ENCODE peak calls at places on chromosomes 7 and 10, in eight cellular contexts. M is right cardiac atrium; H is kidney epithelial cell; A is MM.1S; I is epithelial cell of proximal tubule; N is CD8-positive, alpha-beta memory T cell; G is foreskin fibroblast; Y is BJ. C is an unnamed sample.

GRCh38 chr10:45419673-45420020 is 45.6 kb downstream of the ALOX5 start:
- DNase-seq in M (no peak), H (no peak), A (no peak), I (no peak), N (no peak), G (no peak), Y (no peak), C (no peak)

GRCh38 chr7:767580-767940 is 40.5 kb upstream of the PRKAR1B start:
- DNase-seq in M (no peak), H (peak; percentile 80), A (no peak), I (no peak), N (no peak), G (no peak), Y (no peak), C (no peak)

GRCh38 chr10:4384254-4384653 is 441.8 kb upstream of the AKR1E2 start:
- DNase-seq in M (no peak), H (no peak), A (no peak), I (no peak), N (no peak), G (no peak), Y (no peak), C (no peak)

GRCh38 chr10:73773152-73773879 is 8.5 kb upstream of the CHCHD1 start:
- DNase-seq in M (no peak), H (no peak), A (no peak), I (no peak), N (peak; percentile 28), G (no peak), Y (no peak), C (no peak)

GRCh38 chr7:9013940-9014339 is 580.5 kb downstream of the NXPH1 start:
- DNase-seq in M (no peak), H (no peak), A (no peak), I (no peak), N (no peak), G (no peak), Y (no peak), C (no peak)

GRCh38 chr10:95168694-95169093 is 25.3 kb upstream of the ACSM6 start:
- DNase-seq in M (no peak), H (no peak), A (no peak), I (no peak), N (no peak), G (no peak), Y (no peak), C (no peak)

GRCh38 chr7:112745635-112746034 is 44.6 kb downstream of the TMEM168 start:
- DNase-seq in M (no peak), H (no peak), A (no peak), I (no peak), N (no peak), G (no peak), Y (no peak), C (no peak)

GRCh38 chr10:131205556-131205955 is 106.0 kb downstream of the TCERG1L start:
- DNase-seq in M (no peak), H (no peak), A (no peak), I (no peak), N (no peak), G (no peak), Y (no peak), C (no peak)

GRCh38 chr10:8102708-8103401 is 48.4 kb downstream of the GATA3 start:
- DNase-seq in M (no peak), H (no peak), A (no peak), I (no peak), N (no peak), G (no peak), Y (no peak), C (no peak)

GRCh38 chr7:78770422-78771410 is 682.8 kb downstream of the MAGI2 start:
- DNase-seq in M (no peak), H (no peak), A (peak; percentile 32), I (no peak), N (no peak), G (peak; percentile 20), Y (no peak), C (no peak)

GRCh38 chr7:127107601-127108007 is 145.1 kb downstream of the GRM8 start:
- DNase-seq in M (no peak), H (peak; percentile 5), A (peak; percentile 83), I (peak; percentile 40), N (peak; percentile 18), G (no peak), Y (no peak), C (no peak)

GRCh38 chr10:1544929-1545328 is 192.4 kb downstream of the ADARB2 start:
- DNase-seq in M (no peak), H (no peak), A (no peak), I (no peak), N (no peak), G (no peak), Y (no peak), C (no peak)

GRCh38 chr7:50678586-50678985 is 104.1 kb downstream of the GRB10 start:
- DNase-seq in M (no peak), H (no peak), A (no peak), I (no peak), N (no peak), G (no peak), Y (no peak), C (no peak)

DNA sequence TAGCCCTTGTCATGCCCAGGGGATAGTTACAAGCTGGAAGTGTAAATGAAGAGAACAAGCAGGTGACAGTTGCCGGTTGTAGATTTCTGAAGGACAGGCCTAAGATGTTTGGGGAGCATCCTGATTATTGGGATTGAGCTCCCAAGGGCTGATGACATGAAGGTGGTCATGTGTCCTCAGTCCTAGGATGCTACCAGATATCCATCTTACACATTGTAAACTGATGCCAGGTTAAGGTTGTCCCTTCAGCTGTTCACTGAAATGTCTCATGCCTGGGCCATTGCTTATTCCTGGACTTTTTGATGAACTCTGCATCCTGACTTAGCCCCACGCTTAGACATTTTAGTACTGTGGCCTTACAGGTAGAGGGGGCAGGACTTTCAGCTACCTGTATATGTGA is 1.3 kb downstream of the ZMIZ2 start:
- DNase-seq in M (no peak), H (no peak), A (no peak), I (no peak), N (no peak), G (no peak), Y (no peak), C (no peak)
- H3K4me3 ChIP-seq in M (peak overlapping the region; percentile 97), H (peak overlapping the region; percentile 74), A (peak overlapping the region; percentile 94), I (peak overlapping the region; percentile 88), N (peak overlapping the region; percentile 45), G (peak overlapping the region; percentile 77), Y (peak overlapping the region; percentile 88), C (peak overlapping the region; percentile 82)

GRCh38 chr10:14954001-14954770 is at the start of gene DCLRE1C:
- DNase-seq in M (peak; percentile 92), H (peak; percentile 65), A (peak; percentile 98), I (no peak), N (peak; percentile 89), G (peak; percentile 88), Y (peak; percentile 64), C (peak; percentile 94)

GRCh38 chr10:14953452-14954000 is 370 bp downstream of the DCLRE1C start:
- DNase-seq in M (peak; percentile 59), H (no peak), A (peak; percentile 75), I (no peak), N (no peak), G (peak; percentile 56), Y (no peak), C (no peak)

GRCh38 chr10:14952851-14953451 is 945 bp downstream of the DCLRE1C start:
- DNase-seq in M (no peak), H (no peak), A (no peak), I (no peak), N (peak; percentile 19), G (no peak), Y (no peak), C (no peak)

GRCh38 chr10:14958872-14959220 is 342 bp upstream of the MEIG1 start:
- DNase-seq in M (no peak), H (no peak), A (no peak), I (no peak), N (no peak), G (no peak), Y (no peak), C (no peak)

DNA sequence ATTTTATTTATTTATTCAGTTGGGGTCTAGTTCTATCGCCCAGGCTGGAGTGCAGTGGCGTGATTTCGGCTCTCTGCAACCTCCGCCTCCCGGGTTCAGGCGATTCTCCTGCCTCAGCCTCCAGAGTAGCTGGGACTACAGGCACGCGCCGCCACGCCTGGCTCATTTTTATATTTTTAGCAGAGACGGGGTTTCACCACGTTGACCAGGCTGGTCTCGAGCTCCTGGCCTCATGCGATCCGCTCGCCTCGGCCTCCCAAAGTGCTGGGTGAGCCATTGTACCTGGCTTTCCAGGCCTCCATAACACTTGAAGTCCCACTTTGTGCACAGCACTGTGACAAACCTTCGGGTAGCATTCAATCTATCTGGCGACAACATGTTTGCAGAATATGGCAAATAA is 1.0 kb upstream of the DCLRE1C start:
- DNase-seq in M (no peak), H (no peak), A (no peak), I (no peak), N (no peak), G (no peak), Y (no peak), C (no peak)
- H3K4me3 ChIP-seq in M (no peak overlapping the region), H (no peak overlapping the region), A (peak overlapping the region; percentile 79), I (peak overlapping the region; percentile 73), N (peak overlapping the region; percentile 96), G (peak overlapping the region; percentile 73), Y (no peak overlapping the region), C (peak overlapping the region; percentile 76)

GRCh38 chr10:112899396-112900065 is 50.5 kb upstream of the TCF7L2 start:
- DNase-seq in M (peak; percentile 31), H (no peak), A (no peak), I (no peak), N (no peak), G (no peak), Y (no peak), C (no peak)
- H3K4me3 ChIP-seq in M (peak overlapping the region; percentile 43), H (peak overlapping the region; percentile 30), A (no peak overlapping the region), I (peak overlapping the region; percentile 49), N (no peak overlapping the region), G (no peak overlapping the region), Y (no peak overlapping the region), C (no peak overlapping the region)

GRCh38 chr7:151053751-151054150 is 3.9 kb downstream of the CDK5 start:
- DNase-seq in M (no peak), H (no peak), A (no peak), I (no peak), N (no peak), G (no peak), Y (no peak), C (no peak)

GRCh38 chr7:151047979-151048763 is at the start of gene ASIC3:
- DNase-seq in M (no peak), H (no peak), A (no peak), I (no peak), N (no peak), G (no peak), Y (no peak), C (no peak)

GRCh38 chr7:151048911-151049463 is 656 bp downstream of the ASIC3 start:
- DNase-seq in M (no peak), H (no peak), A (no peak), I (no peak), N (no peak), G (no peak), Y (no peak), C (no peak)

GRCh38 chr7:151053091-151053490 is 4.6 kb downstream of the CDK5 start:
- DNase-seq in M (no peak), H (no peak), A (no peak), I (no peak), N (no peak), G (no peak), Y (no peak), C (no peak)

GRCh38 chr7:151051108-151051507 is 2.8 kb downstream of the ASIC3 start:
- DNase-seq in M (peak; percentile 63), H (no peak), A (peak; percentile 33), I (no peak), N (peak; percentile 70), G (peak; percentile 74), Y (no peak), C (no peak)
- H3K4me3 ChIP-seq in M (no peak overlapping the region), H (no peak overlapping the region), A (no peak overlapping the region), I (no peak overlapping the region), N (no peak overlapping the region), G (no peak overlapping the region), Y (no peak overlapping the region), C (peak overlapping the region; percentile 28)